ENCODE peak calls at places on chromosomes 3 and 15, in six cellular contexts. E is GM23248, N is transverse colon, I is Panc1, K is endothelial cell of umbilical vein, B is AG04450. Q is an unnamed sample.

GRCh38 chr3:108114423-108115065 is 23.7 kb upstream of the CD47 start:
- DNase-seq in E (no peak), N (no peak), I (no peak), K (no peak), B (no peak), Q (no peak)

GRCh38 chr15:49823987-49824538 is 203.2 kb downstream of the DTWD1 start:
- DNase-seq in E (no peak), N (peak), I (no peak), K (no peak), B (no peak), Q (no peak)

GRCh38 chr3:26623409-26624208 is 1.0 kb downstream of the LRRC3B start:
- DNase-seq in E (no peak), N (no peak), I (no peak), K (no peak), B (no peak), Q (no peak)

GRCh38 chr3:78872195-78872594 is 895.6 kb downstream of the ROBO1 start:
- DNase-seq in E (no peak), N (no peak), I (no peak), K (peak), B (no peak), Q (no peak)

GRCh38 chr3:46353639-46354410 is at the start of gene CCR2:
- DNase-seq in E (no peak), N (no peak), I (no peak), K (no peak), B (no peak), Q (no peak)

GRCh38 chr3:174016186-174016585 is 618.6 kb downstream of the NLGN1 start:
- DNase-seq in E (peak), N (no peak), I (no peak), K (peak), B (peak), Q (no peak)

GRCh38 chr3:63993653-63994079 is 29.6 kb downstream of the PSMD6 start:
- DNase-seq in E (peak), N (peak), I (peak), K (peak), B (peak), Q (peak)

GRCh38 chr3:134017490-134017889 is 12.2 kb downstream of the SLCO2A1 start:
- DNase-seq in E (no peak), N (no peak), I (no peak), K (no peak), B (no peak), Q (no peak)

GRCh38 chr15:41881925-41882688 is 11.7 kb downstream of the SPTBN5 start:
- DNase-seq in E (no peak), N (peak), I (no peak), K (no peak), B (no peak), Q (no peak)

DNA sequence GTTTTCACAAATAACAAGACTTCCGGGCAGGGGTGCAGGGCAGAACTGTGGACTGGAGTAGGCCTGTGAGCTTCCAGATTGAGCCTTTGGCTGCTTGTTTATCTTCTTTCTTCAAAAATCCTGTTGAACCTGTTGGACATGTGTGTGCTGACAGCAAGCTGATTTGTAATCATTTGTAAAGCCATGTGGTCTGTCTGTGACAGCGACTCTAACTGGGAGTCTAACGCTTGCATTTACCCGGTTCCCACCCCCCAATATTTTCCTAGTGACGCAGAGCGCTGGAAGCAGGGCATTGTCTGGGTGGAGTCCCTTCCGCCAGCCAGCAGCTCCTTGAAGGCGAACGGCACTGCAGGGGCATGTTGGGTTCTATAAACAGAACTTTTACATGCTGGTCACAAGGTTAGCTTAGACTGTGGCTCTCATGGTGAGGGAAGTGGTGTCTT is 85.7 kb upstream of the MYZAP start:
- DNase-seq in E (peak), N (peak), I (no peak), K (peak), B (no peak), Q (no peak)
- H3K27ac ChIP-seq in E (peak), N (peak), I (no peak), K (peak), B (no peak), Q (peak)

DNA sequence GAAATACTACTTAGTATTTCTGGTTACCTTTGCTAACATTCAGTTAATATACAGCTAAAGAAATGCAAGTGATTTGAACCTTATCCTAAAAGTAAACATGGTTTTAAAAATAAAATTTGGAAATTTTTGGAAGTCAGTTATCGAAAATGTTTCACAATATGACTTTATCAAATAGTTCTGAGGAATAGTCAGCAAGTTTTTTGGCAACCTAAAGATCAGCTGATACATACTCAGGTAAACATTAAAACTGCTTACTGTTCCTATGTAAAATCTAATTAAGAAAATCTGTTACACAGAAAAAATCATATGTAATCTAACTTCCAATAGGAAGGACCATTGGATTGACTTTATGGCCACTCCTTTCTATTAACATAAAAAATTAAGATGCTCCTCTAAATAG is 24.1 kb downstream of the IFT80 start:
- DNase-seq in E (no peak), N (no peak), I (no peak), K (no peak), B (no peak), Q (no peak)
- H3K27ac ChIP-seq in E (no peak), N (no peak), I (no peak), K (no peak), B (no peak), Q (no peak)

GRCh38 chr3:128195369-128195768 is 42.1 kb downstream of the EEFSEC start:
- DNase-seq in E (no peak), N (no peak), I (no peak), K (no peak), B (no peak), Q (no peak)

GRCh38 chr3:128197855-128198254 is 44.6 kb downstream of the EEFSEC start:
- DNase-seq in E (no peak), N (no peak), I (no peak), K (no peak), B (no peak), Q (no peak)

GRCh38 chr3:128196645-128197044 is 43.4 kb downstream of the EEFSEC start:
- DNase-seq in E (no peak), N (no peak), I (no peak), K (no peak), B (no peak), Q (no peak)

GRCh38 chr3:128194843-128195242 is 41.6 kb downstream of the EEFSEC start:
- DNase-seq in E (no peak), N (no peak), I (no peak), K (no peak), B (no peak), Q (no peak)

GRCh38 chr3:128195802-128196201 is 42.5 kb downstream of the EEFSEC start:
- DNase-seq in E (no peak), N (no peak), I (no peak), K (no peak), B (no peak), Q (no peak)
- H3K27ac ChIP-seq in E (no peak), N (peak), I (no peak), K (no peak), B (no peak), Q (no peak)

GRCh38 chr3:58137306-58137705 is 73.5 kb downstream of the DNASE1L3 start:
- DNase-seq in E (no peak), N (no peak), I (no peak), K (no peak), B (no peak), Q (no peak)
- H3K27ac ChIP-seq in E (no peak), N (peak), I (no peak), K (no peak), B (no peak), Q (no peak)

GRCh38 chr3:195801251-195802183 is 10.2 kb downstream of the MUC4 start:
- DNase-seq in E (no peak), N (peak), I (no peak), K (no peak), B (no peak), Q (no peak)
- H3K27ac ChIP-seq in E (no peak), N (peak), I (no peak), K (no peak), B (no peak), Q (no peak)

DNA sequence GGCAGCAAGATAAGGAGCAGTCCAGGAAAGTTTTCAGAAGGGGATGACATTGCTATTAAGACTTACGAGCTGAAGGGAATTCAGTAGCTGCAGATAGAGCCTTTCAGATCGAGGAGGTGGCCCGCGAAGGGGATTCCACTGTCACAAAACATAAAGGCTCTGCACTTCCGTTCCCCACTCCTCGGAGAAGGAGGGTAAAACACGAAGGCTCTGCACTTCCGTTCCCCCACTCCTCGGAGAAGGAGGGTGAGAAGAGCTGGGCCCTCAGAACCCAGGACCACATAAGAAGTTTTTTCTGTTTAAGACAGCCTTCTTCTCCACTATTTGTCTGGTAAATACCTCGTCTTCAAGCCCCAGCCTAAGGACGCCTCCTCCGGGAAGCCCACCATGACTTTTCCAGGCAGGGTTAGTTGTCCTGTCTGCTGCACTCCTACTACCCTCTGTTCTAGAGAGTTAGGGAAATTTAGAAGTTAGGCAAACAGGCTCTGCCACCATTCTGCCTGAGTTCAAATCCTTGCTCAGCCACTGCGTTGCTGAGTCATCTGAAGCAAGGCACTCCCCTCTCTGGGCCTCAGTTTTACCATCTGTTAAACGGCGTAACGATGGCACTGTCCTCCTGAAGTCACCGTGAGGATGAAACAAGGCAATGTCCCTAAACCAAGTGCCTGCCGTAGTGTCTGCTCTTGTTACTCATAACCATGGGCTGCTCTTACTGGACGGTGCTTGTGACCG is 134.1 kb upstream of the HES1 start:
- DNase-seq in E (no peak), N (no peak), I (no peak), K (no peak), B (no peak), Q (no peak)
- H3K27ac ChIP-seq in E (no peak), N (peak), I (peak), K (peak), B (no peak), Q (no peak)

DNA sequence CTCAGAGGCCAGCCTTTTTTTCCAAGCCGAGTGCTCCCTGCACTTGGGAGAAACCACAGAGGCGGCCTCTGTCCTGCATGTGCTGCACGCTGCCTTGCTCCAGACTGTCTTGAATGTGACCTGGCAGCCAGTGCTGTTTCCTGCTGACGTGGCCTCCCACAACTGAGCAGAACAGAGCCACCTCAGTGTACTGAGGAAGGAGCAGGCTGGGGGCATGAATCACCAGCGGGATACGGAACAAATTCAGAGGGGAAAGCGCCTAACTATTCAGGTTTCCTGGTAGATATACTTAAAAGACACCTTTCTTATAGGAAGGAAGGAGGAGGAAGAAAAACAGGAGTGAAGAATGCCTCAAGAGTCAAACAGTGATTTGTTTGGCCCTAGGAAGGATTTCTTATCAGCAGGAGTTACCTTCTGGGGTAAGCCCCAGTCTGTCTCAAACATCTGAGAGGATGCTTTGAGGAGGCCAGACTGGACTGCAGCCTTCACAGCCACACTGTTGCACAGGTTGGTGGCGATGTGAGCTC is 114.0 kb downstream of the FNDC3B start:
- DNase-seq in E (peak), N (peak), I (peak), K (peak), B (peak), Q (peak)
- H3K27ac ChIP-seq in E (peak), N (peak), I (peak), K (peak), B (peak), Q (peak)

GRCh38 chr15:76236350-76236749 is 74.9 kb downstream of the ETFA start:
- DNase-seq in E (no peak), N (no peak), I (no peak), K (no peak), B (no peak), Q (no peak)
- H3K27ac ChIP-seq in E (no peak), N (no peak), I (no peak), K (no peak), B (no peak), Q (no peak)

GRCh38 chr3:178060406-178060805 is 475.8 kb upstream of the KCNMB2 start:
- DNase-seq in E (peak), N (no peak), I (no peak), K (no peak), B (peak), Q (no peak)
- H3K27ac ChIP-seq in E (peak), N (peak), I (no peak), K (no peak), B (no peak), Q (no peak)

GRCh38 chr15:39919396-39919739 is 698 bp downstream of the GPR176 start:
- DNase-seq in E (no peak), N (no peak), I (no peak), K (no peak), B (no peak), Q (no peak)
- H3K27ac ChIP-seq in E (peak), N (peak), I (peak), K (peak), B (peak), Q (no peak)

Q was measured in caudate nucleus.